ENCODE peak calls at places on chromosomes 16 and 17, in five cellular contexts. M is GM10248, C is OCI-LY7, N is lower leg skin, I is LoVo. K is an unnamed sample.

GRCh38 chr17:77909236-77909635 is 49.3 kb upstream of the TNRC6C start:
- DNase-seq in N (peak), M (no peak), I (no peak), C (no peak), K (no peak)

GRCh38 chr16:25045696-25046381 is 30.7 kb upstream of the ARHGAP17 start:
- DNase-seq in C (no peak), I (peak), N (no peak), M (no peak), K (no peak)

GRCh38 chr17:66855204-66855603 is 20.3 kb downstream of the CACNG5 start:
- DNase-seq in I (no peak), C (no peak), N (peak), M (no peak), K (peak)

GRCh38 chr17:4487820-4488716 is 10.6 kb upstream of the SPNS2 start:
- DNase-seq in I (no peak), M (no peak), C (no peak), N (no peak), K (no peak)

GRCh38 chr17:77186141-77186604 is 45.4 kb downstream of the SEC14L1 start:
- DNase-seq in M (no peak), I (no peak), C (peak), N (no peak), K (no peak)

GRCh38 chr16:19696961-19697360 is 21.1 kb downstream of the KNOP1 start:
- DNase-seq in M (no peak), N (no peak), C (no peak), I (no peak), K (no peak)

GRCh38 chr16:79599256-79599836 is 1.2 kb downstream of the MAF start:
- DNase-seq in I (no peak), M (peak), C (no peak), N (no peak), K (no peak)

GRCh38 chr17:70687421-70687820 is 518.1 kb downstream of the KCNJ2 start:
- DNase-seq in N (no peak), C (no peak), M (no peak), I (no peak), K (no peak)

GRCh38 chr17:4513113-4514032 is 14.7 kb downstream of the SPNS2 start:
- DNase-seq in M (no peak), I (no peak), C (no peak), N (no peak), K (no peak)

GRCh38 chr17:39668141-39668924 is at the start of gene PNMT:
- DNase-seq in C (peak), I (peak), M (peak), N (peak), K (peak)

GRCh38 chr17:51275381-51275780 is 15.0 kb downstream of the UTP18 start:
- DNase-seq in N (no peak), C (no peak), I (no peak), M (no peak), K (no peak)

GRCh38 chr17:16820979-16821543 is 131.0 kb downstream of the CCDC144A start:
- DNase-seq in I (no peak), N (no peak), C (no peak), M (no peak), K (no peak)

GRCh38 chr16:24685539-24686432 is 43.7 kb upstream of the TNRC6A start:
- DNase-seq in M (no peak), I (no peak), C (no peak), N (no peak), K (no peak)

GRCh38 chr17:43517615-43518386 is 28.3 kb downstream of the ETV4 start:
- DNase-seq in I (no peak), M (peak), C (no peak), N (peak), K (no peak)

GRCh38 chr16:57828272-57829161 is 26.2 kb upstream of the KIFC3 start:
- DNase-seq in N (no peak), M (no peak), I (no peak), C (no peak), K (no peak)

GRCh38 chr17:1908699-1909309 is 79.0 kb downstream of the RPA1 start:
- DNase-seq in N (peak), M (peak), I (peak), C (peak), K (no peak)

GRCh38 chr16:59213952-59214351 is 479.8 kb upstream of the GOT2 start:
- DNase-seq in N (no peak), C (no peak), I (no peak), M (no peak), K (no peak)

GRCh38 chr16:53090591-53091507 is 36.1 kb downstream of the CHD9 start:
- DNase-seq in C (peak), N (peak), I (no peak), M (peak), K (no peak)

GRCh38 chr17:63647936-63648335 is 25.7 kb downstream of the MAP3K3 start:
- DNase-seq in C (no peak), M (no peak), I (no peak), N (no peak), K (no peak)

GRCh38 chr16:73483934-73484712 is 436.2 kb upstream of the ZFHX3 start:
- DNase-seq in I (no peak), C (no peak), M (no peak), N (no peak), K (no peak)

GRCh38 chr17:44967907-44968224 is 237 bp downstream of the C1QL1 start:
- DNase-seq in M (no peak), N (no peak), I (no peak), C (no peak), K (no peak)

GRCh38 chr16:9527976-9528375 is 436.5 kb downstream of the HAPSTR1 start:
- DNase-seq in M (no peak), C (no peak), I (no peak), N (no peak), K (no peak)

GRCh38 chr17:63035695-63036094 is 69.7 kb downstream of the TANC2 start:
- DNase-seq in C (no peak), N (no peak), I (no peak), M (no peak), K (no peak)

GRCh38 chr17:2054262-2054739 is 602 bp upstream of the HIC1 start:
- DNase-seq in M (no peak), C (no peak), I (no peak), N (peak), K (no peak)

GRCh38 chr17:13099079-13099478 is 81.3 kb upstream of the ELAC2 start:
- DNase-seq in C (no peak), M (no peak), N (no peak), I (no peak), K (no peak)

GRCh38 chr17:82056729-82057621 is 5.3 kb downstream of the GPS1 start:
- DNase-seq in I (no peak), N (no peak), C (no peak), M (no peak), K (no peak)

GRCh38 chr17:17913695-17914332 is 58.4 kb downstream of the TOM1L2 start:
- DNase-seq in M (peak), N (peak), I (peak), C (peak), K (no peak)

GRCh38 chr17:10069301-10069700 is 129.1 kb downstream of the GAS7 start:
- DNase-seq in C (no peak), M (no peak), I (no peak), N (no peak), K (no peak)

GRCh38 chr16:17177242-17177967 is 293.4 kb downstream of the XYLT1 start:
- DNase-seq in M (no peak), N (no peak), C (no peak), I (no peak), K (no peak)

GRCh38 chr17:76138234-76138895 is 2.7 kb downstream of the FOXJ1 start:
- DNase-seq in N (no peak), I (no peak), M (no peak), C (no peak), K (no peak)

GRCh38 chr17:73028311-73028755 is 64.2 kb downstream of the SLC39A11 start:
- DNase-seq in M (no peak), C (no peak), I (no peak), N (no peak), K (no peak)

GRCh38 chr17:79955167-79955549 is 80.5 kb downstream of the TBC1D16 start:
- DNase-seq in N (peak), M (no peak), C (no peak), I (no peak), K (no peak)

GRCh38 chr17:6636105-6636504 is 4.4 kb downstream of the KIAA0753 start:
- DNase-seq in N (no peak), I (no peak), C (no peak), M (no peak), K (no peak)

K was measured in effector CD8-positive, alpha-beta T cell.